ENCODE peak calls at places on chromosomes 2 and 18, in ten cellular contexts. X, B, S, J, I, Y, A, C, M and D are unnamed samples.

GRCh38 chr18:58827425-58827824 is 37.3 kb upstream of the ZNF532 start:
- DNase-seq in S (no peak), M (no peak), B (no peak), A (no peak), I (no peak), X (no peak), C (no peak), J (no peak), Y (no peak), D (no peak)

GRCh38 chr2:148526509-148527346 is 117.8 kb upstream of the EPC2 start:
- DNase-seq in I (no peak), M (no peak), S (no peak), X (no peak), C (no peak), A (no peak), Y (no peak), B (no peak), J (no peak), D (no peak)

GRCh38 chr2:208222351-208222750 is 32.5 kb downstream of the IDH1 start:
- DNase-seq in A (no peak), I (no peak), B (no peak), C (peak; percentile 11), S (peak; percentile 12), J (peak; percentile 45), Y (no peak), M (no peak), X (no peak), D (no peak)

GRCh38 chr2:65382776-65383357 is 49.5 kb downstream of the SPRED2 start:
- DNase-seq in S (peak; percentile 85), I (peak; percentile 13), X (peak; percentile 91), J (peak; percentile 90), M (peak; percentile 25), B (peak; percentile 82), A (no peak), Y (no peak), C (peak; percentile 91), D (peak; percentile 92)

GRCh38 chr18:79589601-79590091 is 90.0 kb upstream of the CTDP1 start:
- DNase-seq in S (no peak), B (no peak), M (no peak), I (no peak), J (no peak), A (no peak), C (no peak), X (no peak), Y (no peak), D (no peak)

GRCh38 chr18:24333116-24333515 is 64.5 kb downstream of the OSBPL1A start:
- DNase-seq in B (no peak), C (no peak), M (no peak), X (no peak), J (no peak), I (no peak), A (no peak), S (no peak), Y (no peak), D (no peak)

GRCh38 chr18:6576706-6577375 is 152.7 kb upstream of the ARHGAP28 start:
- DNase-seq in J (no peak), S (no peak), A (no peak), C (peak; percentile 81), B (no peak), Y (no peak), X (no peak), I (no peak), M (no peak), D (no peak)

GRCh38 chr2:75729861-75730260 is 19.1 kb upstream of the GCFC2 start:
- DNase-seq in M (no peak), X (no peak), J (no peak), A (no peak), C (no peak), B (no peak), S (no peak), I (no peak), Y (no peak), D (no peak)

GRCh38 chr2:177332041-177332991 is 60.3 kb upstream of the AGPS start:
- DNase-seq in J (peak; percentile 84), B (no peak), S (peak; percentile 61), M (peak; percentile 7), A (no peak), C (peak; percentile 56), I (peak; percentile 42), X (peak; percentile 67), Y (peak; percentile 53), D (peak; percentile 46)

GRCh38 chr18:51074605-51075004 is 44.6 kb downstream of the SMAD4 start:
- DNase-seq in C (no peak), S (no peak), I (no peak), J (no peak), Y (no peak), X (no peak), M (no peak), A (no peak), B (no peak), D (no peak)

GRCh38 chr2:107529146-107529545 is 297.5 kb upstream of the RGPD4 start:
- DNase-seq in I (no peak), S (no peak), A (no peak), C (no peak), J (peak; percentile 6), X (no peak), Y (no peak), B (no peak), M (no peak), D (no peak)

GRCh38 chr2:232444409-232445148 is 11.4 kb upstream of the ALPI start:
- DNase-seq in J (peak; percentile 77), X (peak; percentile 77), M (peak; percentile 25), Y (peak; percentile 65), A (no peak), I (peak; percentile 12), C (peak; percentile 55), B (no peak), S (peak; percentile 65), D (peak; percentile 42)

GRCh38 chr2:178865999-178866398 is 58.8 kb upstream of the TTN start:
- DNase-seq in I (no peak), Y (no peak), J (no peak), C (no peak), B (no peak), A (no peak), X (no peak), M (no peak), S (no peak), D (no peak)

GRCh38 chr2:54657664-54658083 is 65.8 kb upstream of the EML6 start:
- DNase-seq in A (no peak), C (peak; percentile 29), S (peak; percentile 56), M (no peak), J (peak; percentile 64), B (peak; percentile 65), I (peak; percentile 25), Y (peak; percentile 45), X (peak; percentile 81), D (no peak)

GRCh38 chr18:48634975-48635374 is 96.1 kb downstream of the CTIF start:
- DNase-seq in I (no peak), M (no peak), X (no peak), S (no peak), C (no peak), J (no peak), Y (no peak), B (no peak), A (no peak), D (no peak)

GRCh38 chr2:162030363-162030762 is 43.7 kb downstream of the DPP4 start:
- DNase-seq in S (no peak), M (no peak), C (no peak), J (no peak), Y (no peak), B (no peak), A (no peak), X (no peak), I (no peak), D (no peak)

GRCh38 chr2:12120281-12121150 is 374.1 kb downstream of the LPIN1 start:
- DNase-seq in S (no peak), C (no peak), I (no peak), X (no peak), Y (no peak), J (peak; percentile 92), B (no peak), M (no peak), A (no peak), D (no peak)

GRCh38 chr2:16223481-16224177 is 283.3 kb downstream of the MYCN start:
- DNase-seq in J (no peak), Y (peak; percentile 53), A (no peak), C (no peak), M (no peak), S (no peak), I (no peak), X (no peak), B (no peak), D (no peak)

GRCh38 chr2:45237850-45238542 is 228.7 kb upstream of the SIX2 start:
- DNase-seq in A (no peak), B (no peak), Y (no peak), M (no peak), I (no peak), C (peak; percentile 96), S (no peak), J (peak; percentile 99), X (no peak), D (no peak)

GRCh38 chr2:230472619-230473018 is 56.6 kb downstream of the SP100 start:
- DNase-seq in S (no peak), X (no peak), Y (no peak), J (peak; percentile 92), I (no peak), A (no peak), B (no peak), C (peak; percentile 43), M (no peak), D (no peak)

GRCh38 chr2:41353060-41353459 is 694.8 kb upstream of the PKDCC start:
- DNase-seq in B (no peak), I (no peak), C (no peak), S (no peak), J (no peak), Y (no peak), A (no peak), M (no peak), X (no peak), D (no peak)

GRCh38 chr2:203061346-203061745 is 46.7 kb downstream of the NBEAL1 start:
- DNase-seq in I (no peak), J (peak; percentile 61), M (no peak), S (no peak), A (no peak), C (peak; percentile 86), X (no peak), B (no peak), Y (no peak), D (no peak)

GRCh38 chr2:200467806-200468686 is 41.8 kb downstream of the KCTD18 start:
- DNase-seq in B (no peak), J (no peak), X (no peak), A (no peak), I (no peak), S (no peak), C (no peak), Y (no peak), M (no peak), D (no peak)

GRCh38 chr18:22558945-22559385 is 141.2 kb upstream of the CTAGE1 start:
- DNase-seq in A (no peak), I (no peak), B (peak; percentile 52), C (peak; percentile 70), Y (peak; percentile 8), S (peak; percentile 80), X (peak; percentile 65), M (no peak), J (peak; percentile 75), D (peak; percentile 89)

GRCh38 chr18:78090584-78090983 is 840.9 kb downstream of the GALR1 start:
- DNase-seq in X (no peak), S (no peak), B (no peak), J (no peak), I (no peak), C (no peak), Y (no peak), M (no peak), A (no peak), D (no peak)

GRCh38 chr2:25960920-25961319 is 21.4 kb downstream of the KIF3C start:
- DNase-seq in B (no peak), C (peak; percentile 34), S (no peak), X (no peak), J (peak; percentile 81), A (no peak), Y (no peak), I (no peak), M (no peak), D (no peak)

GRCh38 chr2:86050301-86050700 is 55.4 kb downstream of the POLR1A start:
- DNase-seq in X (no peak), A (no peak), J (no peak), I (no peak), C (no peak), M (no peak), Y (no peak), S (no peak), B (peak; percentile 14), D (no peak)

GRCh38 chr2:43224131-43224570 is 2.3 kb downstream of the ZFP36L2 start:
- DNase-seq in S (no peak), C (peak; percentile 18), M (peak; percentile 57), A (peak; percentile 32), J (peak; percentile 72), Y (peak; percentile 75), X (peak; percentile 90), B (peak; percentile 58), I (peak; percentile 68), D (peak; percentile 64)